ENCODE peak calls at places on chromosomes 6 and 20, in nine cellular contexts. M is esophagus squamous epithelium, T is PC-3, I is coronary artery, V is transverse colon, X is left lung, B is dorsolateral prefrontal cortex, S is cardiac muscle cell, W is GM13977. G is an unnamed sample.

GRCh38 chr6:68628156-68628555 is 6.9 kb upstream of the ADGRB3 start:
- DNase-seq in M (no peak), T (no peak), I (no peak), V (no peak), X (no peak), B (no peak), S (no peak), W (no peak), G (no peak)

GRCh38 chr20:32737371-32738223 is 5.7 kb downstream of the COMMD7 start:
- DNase-seq in M (no peak), T (peak; percentile 26), I (no peak), V (no peak), X (no peak), B (no peak), S (peak; percentile 71), W (no peak), G (no peak)

GRCh38 chr20:58131111-58131510 is 97.3 kb downstream of the ANKRD60 start:
- DNase-seq in M (no peak), T (peak; percentile 30), I (peak; percentile 24), V (no peak), X (no peak), B (no peak), S (peak; percentile 13), W (no peak), G (no peak)

GRCh38 chr20:58634121-58634817 is 16.8 kb upstream of the STX16 start:
- DNase-seq in M (no peak), T (no peak), I (no peak), V (no peak), X (no peak), B (no peak), S (peak; percentile 64), W (peak; percentile 50), G (no peak)

GRCh38 chr6:156359912-156360311 is 417.3 kb upstream of the ARID1B start:
- DNase-seq in M (no peak), T (no peak), I (no peak), V (no peak), X (no peak), B (no peak), S (no peak), W (peak; percentile 15), G (no peak)

GRCh38 chr20:50029697-50030428 is 47.1 kb downstream of the SNAI1 start:
- DNase-seq in M (no peak), T (peak; percentile 83), I (peak; percentile 92), V (peak; percentile 17), X (no peak), B (no peak), S (peak; percentile 98), W (no peak), G (no peak)

GRCh38 chr6:36839819-36840379 is 655 bp upstream of the CPNE5 start:
- DNase-seq in M (no peak), T (peak; percentile 22), I (no peak), V (no peak), X (peak; percentile 83), B (peak; percentile 55), S (peak; percentile 54), W (peak; percentile 75), G (no peak)

GRCh38 chr6:132132911-132133639 is 181.9 kb upstream of the CCN2 start:
- DNase-seq in M (no peak), T (peak; percentile 56), I (no peak), V (no peak), X (no peak), B (peak; percentile 2), S (peak; percentile 44), W (no peak), G (no peak)

GRCh38 chr6:100435299-100435698 is 29.4 kb downstream of the SIM1 start:
- DNase-seq in M (no peak), T (peak; percentile 62), I (no peak), V (no peak), X (no peak), B (no peak), S (no peak), W (no peak), G (no peak)

GRCh38 chr6:100160913-100161312 is 166.9 kb upstream of the MCHR2 start:
- DNase-seq in M (no peak), T (no peak), I (no peak), V (no peak), X (no peak), B (no peak), S (no peak), W (no peak), G (no peak)

GRCh38 chr20:20547221-20547875 is 165.1 kb downstream of the RALGAPA2 start:
- DNase-seq in M (no peak), T (peak; percentile 54), I (no peak), V (no peak), X (no peak), B (no peak), S (peak; percentile 9), W (no peak), G (no peak)

GRCh38 chr6:13615802-13616140 is 636 bp downstream of the NOL7 start:
- DNase-seq in M (no peak), T (peak; percentile 41), I (no peak), V (peak; percentile 63), X (peak; percentile 89), B (peak; percentile 55), S (peak; percentile 46), W (no peak), G (no peak)

GRCh38 chr6:170031096-170031471 is 259.8 kb downstream of the DLL1 start:
- DNase-seq in M (no peak), T (peak; percentile 77), I (peak; percentile 47), V (peak; percentile 38), X (peak; percentile 80), B (no peak), S (no peak), W (no peak), G (peak; percentile 62)

GRCh38 chr6:158174514-158174913 is 6.4 kb downstream of the GTF2H5 start:
- DNase-seq in M (no peak), T (peak; percentile 64), I (no peak), V (no peak), X (no peak), B (no peak), S (peak; percentile 94), W (no peak), G (no peak)

GRCh38 chr6:13288481-13288880 is 39.9 kb downstream of the TBC1D7 start:
- DNase-seq in M (no peak), T (no peak), I (no peak), V (no peak), X (no peak), B (no peak), S (no peak), W (no peak), G (no peak)

GRCh38 chr6:43076093-43076927 is at the start of gene PTK7:
- DNase-seq in M (no peak), T (peak; percentile 51), I (no peak), V (no peak), X (peak; percentile 85), B (peak; percentile 17), S (peak; percentile 80), W (peak; percentile 66), G (peak; percentile 89)

GRCh38 chr6:170200458-170200891 is 90.4 kb downstream of the DLL1 start:
- DNase-seq in M (no peak), T (peak; percentile 17), I (peak; percentile 52), V (no peak), X (no peak), B (no peak), S (peak; percentile 43), W (no peak), G (no peak)

GRCh38 chr6:3885262-3886036 is 36.3 kb downstream of the FAM50B start:
- DNase-seq in M (no peak), T (peak; percentile 69), I (no peak), V (no peak), X (no peak), B (no peak), S (no peak), W (no peak), G (no peak)
- TF ChIP-seq CTCF in M (no peak), T (peak; percentile 78), I (no peak), V (peak; percentile 26), X (peak; percentile 12), B (no peak), S (peak; percentile 13), W (no peak), G (peak; percentile 47)

DNA sequence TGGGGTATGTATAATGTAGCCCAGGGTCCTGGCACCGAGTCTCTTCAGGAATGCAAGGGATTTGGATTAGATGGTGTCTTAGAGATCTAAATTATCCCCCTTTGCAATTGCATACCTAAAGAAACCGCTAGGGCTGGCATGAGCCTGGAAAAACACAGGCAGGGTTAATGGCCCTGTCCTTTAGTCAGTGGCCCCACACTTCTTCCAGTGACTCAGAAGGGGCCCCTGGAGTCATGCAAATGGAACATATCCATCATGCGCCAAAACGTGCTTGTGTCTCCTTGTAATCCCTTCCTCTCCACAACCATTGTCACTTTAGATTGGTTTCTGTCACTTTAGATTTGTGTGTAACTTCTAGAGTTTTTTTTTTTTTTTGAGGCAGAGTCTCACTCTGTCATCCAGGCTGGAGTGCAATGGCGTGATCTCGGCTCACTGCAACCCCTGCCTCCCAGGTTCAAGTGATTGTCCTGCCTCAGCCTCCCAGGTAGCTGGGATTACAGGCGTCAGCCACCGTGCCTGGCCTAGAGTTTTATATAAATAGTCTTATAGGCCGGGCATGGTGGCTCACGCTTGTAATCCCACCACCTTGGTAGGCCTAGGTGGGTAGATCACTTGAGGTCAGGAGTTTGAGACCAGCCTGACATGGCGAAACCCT is 8.7 kb upstream of the MYBL2 start:
- DNase-seq in M (no peak), T (peak; percentile 53), I (no peak), V (no peak), X (no peak), B (no peak), S (peak; percentile 8), W (no peak), G (no peak)
- TF ChIP-seq CTCF in M (no peak), T (no peak), I (no peak), V (no peak), X (no peak), B (no peak), S (no peak), W (no peak), G (peak; percentile 46)

GRCh38 chr6:82589509-82590206 is 226.0 kb downstream of the TPBG start:
- DNase-seq in M (no peak), T (peak; percentile 94), I (no peak), V (no peak), X (no peak), B (no peak), S (peak; percentile 62), W (peak; percentile 13), G (no peak)
- TF ChIP-seq CTCF in M (no peak), T (peak; percentile 70), I (no peak), V (no peak), X (no peak), B (peak; percentile 28), S (peak; percentile 17), W (peak; percentile 3), G (no peak)

GRCh38 chr20:63891061-63892002 is 3.6 kb upstream of the DNAJC5 start:
- DNase-seq in M (no peak), T (no peak), I (no peak), V (no peak), X (no peak), B (no peak), S (no peak), W (no peak), G (no peak)
- TF ChIP-seq CTCF in M (no peak), T (peak; percentile 21), I (no peak), V (no peak), X (no peak), B (no peak), S (no peak), W (no peak), G (no peak)